ENCODE peak calls at places on chromosomes 7 and 10, in eight cellular contexts. V is HFFc6, N is neural crest cell, I is uterus, E is RWPE1, K is cardiac muscle cell, Z is PC-3, O is heart left ventricle. W is an unnamed sample.

GRCh38 chr7:13852281-13852968 is 137.0 kb downstream of the ETV1 start:
- DNase-seq in V (no peak), N (no peak), I (no peak), E (no peak), K (no peak), Z (no peak), O (no peak), W (no peak)

GRCh38 chr10:8053446-8054242 is 844 bp upstream of the GATA3 start:
- DNase-seq in V (peak), N (peak), I (peak), E (peak), K (peak), Z (peak), O (peak), W (peak)

GRCh38 chr10:110923856-110924493 is 4.6 kb downstream of the SHOC2 start:
- DNase-seq in V (no peak), N (no peak), I (no peak), E (no peak), K (no peak), Z (peak), O (no peak), W (no peak)

GRCh38 chr10:68202965-68203358 is 29.0 kb downstream of the ATOH7 start:
- DNase-seq in V (peak), N (no peak), I (no peak), E (peak), K (no peak), Z (peak), O (no peak), W (no peak)

GRCh38 chr10:23448802-23449570 is 10.1 kb downstream of the OTUD1 start:
- DNase-seq in V (no peak), N (no peak), I (no peak), E (no peak), K (no peak), Z (no peak), O (no peak), W (no peak)

GRCh38 chr10:126908225-126908624 is 3.0 kb downstream of the DOCK1 start:
- DNase-seq in V (no peak), N (no peak), I (no peak), E (no peak), K (no peak), Z (no peak), O (no peak), W (no peak)

GRCh38 chr10:100485336-100485735 is 22.5 kb downstream of the WNT8B start:
- DNase-seq in V (no peak), N (peak), I (no peak), E (no peak), K (no peak), Z (no peak), O (no peak), W (no peak)

GRCh38 chr7:135965602-135966001 is 11.6 kb downstream of the MTPN start:
- DNase-seq in V (no peak), N (no peak), I (no peak), E (no peak), K (no peak), Z (no peak), O (no peak), W (no peak)

GRCh38 chr10:14259696-14260595 is 70.8 kb downstream of the FRMD4A start:
- DNase-seq in V (peak), N (no peak), I (no peak), E (no peak), K (no peak), Z (no peak), O (no peak), W (no peak)

GRCh38 chr7:150800576-150801241 is at the start of gene TMEM176A:
- DNase-seq in V (no peak), N (no peak), I (no peak), E (no peak), K (no peak), Z (no peak), O (peak), W (no peak)

GRCh38 chr7:106109521-106110237 is 2.4 kb downstream of the SYPL1 start:
- DNase-seq in V (no peak), N (no peak), I (no peak), E (no peak), K (no peak), Z (no peak), O (no peak), W (no peak)

GRCh38 chr10:102420443-102420809 is 210 bp upstream of the FBXL15 start:
- DNase-seq in V (no peak), N (no peak), I (no peak), E (no peak), K (peak), Z (peak), O (no peak), W (no peak)

GRCh38 chr10:80996615-80997193 is 459.0 kb downstream of the SH2D4B start:
- DNase-seq in V (no peak), N (no peak), I (no peak), E (no peak), K (no peak), Z (no peak), O (no peak), W (no peak)

GRCh38 chr7:159030490-159031134 is 114.1 kb downstream of the VIPR2 start:
- DNase-seq in V (no peak), N (peak), I (peak), E (peak), K (peak), Z (no peak), O (peak), W (peak)

GRCh38 chr7:153408360-153409335 is 643.5 kb upstream of the DPP6 start:
- DNase-seq in V (no peak), N (no peak), I (no peak), E (no peak), K (no peak), Z (no peak), O (no peak), W (no peak)

GRCh38 chr10:114342976-114343375 is 61.3 kb downstream of the AFAP1L2 start:
- DNase-seq in V (no peak), N (no peak), I (no peak), E (no peak), K (no peak), Z (no peak), O (no peak), W (no peak)

GRCh38 chr7:7221602-7222038 is 39.3 kb downstream of the C1GALT1 start:
- DNase-seq in V (peak), N (no peak), I (no peak), E (peak), K (peak), Z (peak), O (no peak), W (no peak)

GRCh38 chr10:120414946-120415345 is 42.1 kb upstream of the PLPP4 start:
- DNase-seq in V (no peak), N (no peak), I (no peak), E (no peak), K (no peak), Z (no peak), O (no peak), W (no peak)

GRCh38 chr7:143458263-143458662 is 15.0 kb downstream of the TAS2R60 start:
- DNase-seq in V (peak), N (no peak), I (no peak), E (peak), K (no peak), Z (no peak), O (no peak), W (no peak)

GRCh38 chr10:15262036-15262713 is 93.7 kb upstream of the NMT2 start:
- DNase-seq in V (peak), N (no peak), I (no peak), E (peak), K (no peak), Z (peak), O (no peak), W (no peak)

GRCh38 chr10:103884681-103885139 is 29.3 kb upstream of the SH3PXD2A start:
- DNase-seq in V (peak), N (peak), I (no peak), E (peak), K (peak), Z (peak), O (peak), W (no peak)

GRCh38 chr10:71398991-71399375 is 2.3 kb downstream of the CDH23 start:
- DNase-seq in V (no peak), N (no peak), I (no peak), E (no peak), K (no peak), Z (no peak), O (no peak), W (no peak)

GRCh38 chr7:50552921-50553320 is 12.3 kb downstream of the DDC start:
- DNase-seq in V (peak), N (peak), I (no peak), E (peak), K (peak), Z (peak), O (no peak), W (peak)

GRCh38 chr7:26865094-26865388 is 651 bp upstream of the SKAP2 start:
- DNase-seq in V (no peak), N (no peak), I (no peak), E (no peak), K (no peak), Z (no peak), O (no peak), W (peak)

GRCh38 chr7:121244120-121244865 is 84.5 kb upstream of the WNT16 start:
- DNase-seq in V (no peak), N (no peak), I (no peak), E (no peak), K (no peak), Z (no peak), O (no peak), W (no peak)

GRCh38 chr10:79937256-79937635 is 11.7 kb downstream of the SFTPD start:
- DNase-seq in V (no peak), N (no peak), I (no peak), E (no peak), K (no peak), Z (no peak), O (no peak), W (no peak)

GRCh38 chr7:2542924-2543871 is 12.1 kb downstream of the BRAT1 start:
- DNase-seq in V (no peak), N (no peak), I (no peak), E (no peak), K (no peak), Z (no peak), O (peak), W (no peak)

GRCh38 chr7:111587715-111588433 is 25.6 kb upstream of the IMMP2L start:
- DNase-seq in V (peak), N (no peak), I (no peak), E (peak), K (no peak), Z (peak), O (no peak), W (no peak)

GRCh38 chr7:32323687-32324086 is 166.5 kb downstream of the LSM5 start:
- DNase-seq in V (no peak), N (no peak), I (no peak), E (no peak), K (no peak), Z (no peak), O (no peak), W (no peak)

DNA sequence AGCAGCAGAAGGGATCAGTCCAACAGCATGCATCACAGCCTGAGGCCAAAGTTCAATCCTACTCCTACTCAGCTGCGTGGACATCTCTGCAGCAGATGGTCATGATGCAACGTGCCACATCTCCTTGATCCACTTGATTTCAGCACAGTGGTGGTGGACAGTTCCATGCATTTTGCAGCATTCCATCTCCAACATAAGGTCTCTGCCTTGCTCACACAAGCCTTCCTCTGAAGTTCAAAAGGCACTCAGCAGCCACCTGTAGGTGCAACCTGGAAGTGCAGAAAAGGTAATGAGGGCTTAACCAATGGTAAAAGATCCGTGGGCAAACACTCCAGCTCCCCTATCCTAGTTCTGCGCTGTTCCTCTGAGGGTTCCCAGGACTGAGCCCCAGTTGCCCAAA is 57.5 kb upstream of the CHCHD3 start:
- DNase-seq in V (peak), N (peak), I (no peak), E (no peak), K (peak), Z (peak), O (no peak), W (no peak)
- TF ChIP-seq CTCF in V (peak), N (peak), I (no peak), E (no peak), K (peak), Z (no peak), O (no peak), W (peak)

DNA sequence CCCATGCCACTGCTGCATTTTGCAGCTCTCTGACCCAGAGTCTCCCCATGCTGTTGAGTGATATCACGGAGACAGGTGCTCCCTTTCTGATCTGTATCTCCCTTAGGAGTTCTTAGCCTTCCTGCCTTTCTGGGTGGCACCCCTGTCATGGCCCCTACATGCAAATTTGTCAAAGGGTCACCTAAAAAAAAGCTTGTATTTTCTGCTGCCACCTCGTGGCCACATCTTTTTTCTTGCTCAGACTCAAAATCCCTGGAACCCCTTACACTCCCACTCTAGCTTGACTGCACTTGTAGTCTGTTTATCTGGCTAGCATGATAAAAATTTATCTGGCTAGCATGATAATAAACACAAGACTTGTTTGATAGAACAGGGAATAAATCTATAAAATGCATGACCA is 809.1 kb downstream of the SORCS1 start:
- DNase-seq in V (no peak), N (no peak), I (no peak), E (no peak), K (no peak), Z (peak), O (no peak), W (no peak)
- TF ChIP-seq CTCF in V (peak), N (peak), I (no peak), E (no peak), K (peak), Z (peak), O (no peak), W (peak)

GRCh38 chr7:48384180-48384752 is 213.0 kb downstream of the ABCA13 start:
- DNase-seq in V (no peak), N (no peak), I (no peak), E (no peak), K (no peak), Z (no peak), O (no peak), W (no peak)
- TF ChIP-seq CTCF in V (no peak), N (no peak), I (no peak), E (no peak), K (no peak), Z (no peak), O (no peak), W (no peak)

GRCh38 chr10:3467052-3467906 is 294.7 kb upstream of the PITRM1 start:
- DNase-seq in V (peak), N (no peak), I (peak), E (peak), K (no peak), Z (peak), O (peak), W (no peak)
- TF ChIP-seq CTCF in V (peak), N (no peak), I (peak), E (peak), K (peak), Z (peak), O (peak), W (no peak)

W was measured in type B pancreatic cell.